ENCODE peak calls at places on chromosomes 11 and 22, in ten cellular contexts. A, I, D, L, S, P, K, W, J and R are unnamed samples.

GRCh38 chr11:3091846-3092602 is 34.8 kb upstream of the CARS1 start:
- DNase-seq in D (peak; percentile 65), L (no peak), P (peak; percentile 74), I (no peak), S (no peak), A (peak; percentile 77), J (peak; percentile 78), W (peak; percentile 59), K (peak; percentile 66), R (peak; percentile 82)

GRCh38 chr11:68313574-68314202 is 1.3 kb downstream of the LRP5 start:
- DNase-seq in S (no peak), P (no peak), I (no peak), L (no peak), J (no peak), D (peak; percentile 49), K (no peak), A (no peak), W (no peak), R (no peak)

GRCh38 chr11:863389-864117 is 20.9 kb downstream of the TSPAN4 start:
- DNase-seq in I (no peak), A (no peak), K (no peak), P (no peak), S (no peak), W (no peak), D (no peak), J (no peak), L (no peak), R (no peak)

GRCh38 chr11:67406969-67407699 is 3.3 kb downstream of the TBC1D10C start:
- DNase-seq in W (no peak), D (peak; percentile 39), I (no peak), P (no peak), S (no peak), J (no peak), K (no peak), L (no peak), A (no peak), R (no peak)

GRCh38 chr11:32176223-32176811 is 85.4 kb downstream of the RCN1 start:
- DNase-seq in L (peak; percentile 79), D (peak; percentile 84), K (peak; percentile 83), S (peak; percentile 10), P (peak; percentile 83), I (peak; percentile 70), J (peak; percentile 90), W (peak; percentile 95), A (peak; percentile 73), R (no peak)

GRCh38 chr11:102468636-102469195 is 16.2 kb upstream of the TMEM123 start:
- DNase-seq in P (no peak), D (no peak), J (no peak), A (no peak), W (no peak), I (no peak), K (no peak), S (no peak), L (no peak), R (no peak)

GRCh38 chr22:27003301-27003700 is 345.9 kb downstream of the MIAT start:
- DNase-seq in L (no peak), A (no peak), W (no peak), D (no peak), S (no peak), I (no peak), J (no peak), P (no peak), K (no peak), R (no peak)

GRCh38 chr11:18046116-18046777 is at the start of gene TPH1:
- DNase-seq in K (peak; percentile 39), P (peak; percentile 74), S (no peak), J (no peak), W (peak; percentile 51), I (no peak), A (peak; percentile 49), L (peak; percentile 37), D (no peak), R (no peak)

GRCh38 chr22:26586556-26587325 is 3.2 kb downstream of the TPST2 start:
- DNase-seq in A (no peak), I (no peak), J (no peak), P (no peak), L (peak; percentile 35), D (no peak), K (no peak), S (no peak), W (no peak), R (no peak)

GRCh38 chr11:134439181-134439580 is 27.1 kb upstream of the B3GAT1 start:
- DNase-seq in K (no peak), D (no peak), P (no peak), S (no peak), J (no peak), L (no peak), W (no peak), A (no peak), I (no peak), R (no peak)

GRCh38 chr22:36136475-36136874 is 24.1 kb downstream of the APOL3 start:
- DNase-seq in P (no peak), I (no peak), A (no peak), W (no peak), L (peak; percentile 86), S (no peak), J (no peak), D (no peak), K (no peak), R (no peak)

DNA sequence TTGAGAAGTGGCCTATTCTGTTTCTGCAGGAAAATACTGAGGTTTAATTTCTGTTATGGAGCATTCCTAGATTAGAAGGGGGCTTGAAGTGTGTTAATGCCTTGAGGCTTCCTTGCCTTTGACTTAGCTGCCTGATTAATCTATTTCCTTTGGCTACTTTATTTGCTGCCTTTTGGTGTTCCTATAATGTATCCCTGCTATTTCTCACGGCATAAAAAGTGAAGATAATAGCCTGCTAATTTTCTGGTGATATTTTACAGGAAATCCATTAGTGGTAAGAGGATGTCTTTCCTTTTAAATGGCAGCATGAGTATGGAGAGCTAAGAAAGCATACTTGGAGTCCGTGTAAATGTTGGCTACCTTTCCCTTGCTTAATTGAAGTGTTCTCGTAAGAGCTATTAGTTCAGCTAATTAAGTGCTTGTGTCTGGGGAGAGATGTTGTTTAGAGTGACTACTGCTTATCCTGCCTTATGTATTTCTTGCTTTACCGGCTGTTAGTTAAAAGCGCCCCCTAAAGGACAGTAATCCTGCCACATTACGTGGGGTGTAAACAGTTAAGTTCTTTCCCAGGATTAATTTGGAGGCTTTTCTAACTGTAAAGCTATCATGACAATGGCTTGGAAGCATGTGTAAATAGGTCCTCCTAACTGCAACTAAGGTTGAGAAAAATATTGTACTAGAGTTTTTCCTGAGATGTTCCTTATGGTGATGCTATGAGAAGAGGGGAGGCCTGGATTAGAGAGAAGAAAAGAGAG is 45.6 kb downstream of the ZNF280B start:
- DNase-seq in I (no peak), W (no peak), P (no peak), K (no peak), A (no peak), J (peak; percentile 3), S (no peak), D (no peak), L (no peak), R (no peak)
- TF ChIP-seq CTCF in I (no peak), W (peak; percentile 24), P (no peak), K (no peak), A (no peak), J (no peak), S (peak; percentile 8), D (peak; percentile 45), L (no peak), R (no peak)

GRCh38 chr11:41328324-41328723 is 131.1 kb downstream of the LRRC4C start:
- DNase-seq in D (no peak), J (no peak), W (no peak), A (no peak), P (no peak), I (no peak), K (no peak), L (no peak), S (no peak), R (no peak)
- TF ChIP-seq CTCF in D (no peak), J (no peak), W (no peak), A (no peak), P (no peak), I (no peak), K (no peak), L (no peak), S (no peak), R (no peak)

DNA sequence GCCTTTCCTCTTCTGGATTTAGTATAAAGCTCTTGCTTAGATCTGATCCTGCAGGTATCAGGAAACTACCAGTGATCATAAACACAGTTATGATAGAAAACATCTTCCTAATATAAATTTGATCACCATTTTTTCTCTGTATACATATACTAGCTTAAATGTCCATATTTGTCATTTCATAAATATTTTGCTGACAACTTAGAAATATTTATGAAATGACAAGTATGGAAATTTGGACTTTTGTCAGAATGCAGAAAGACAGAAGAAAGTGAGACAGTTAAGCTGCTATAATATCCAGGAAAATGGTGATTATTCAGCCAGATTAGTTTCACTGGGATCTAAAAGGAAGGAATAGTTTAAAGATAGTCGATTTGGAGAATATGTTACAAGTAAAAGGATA is 22.8 kb upstream of the TRIM21 start:
- DNase-seq in D (no peak), A (no peak), S (no peak), W (no peak), K (no peak), I (no peak), J (no peak), L (no peak), P (no peak), R (no peak)
- TF ChIP-seq CTCF in D (no peak), A (no peak), S (no peak), W (no peak), K (no peak), I (no peak), J (no peak), L (no peak), P (no peak), R (no peak)

GRCh38 chr22:21003782-21004181 is 1.9 kb upstream of the THAP7 start:
- DNase-seq in I (no peak), L (no peak), P (no peak), S (no peak), K (no peak), W (no peak), J (no peak), A (no peak), D (no peak), R (no peak)
- TF ChIP-seq CTCF in I (no peak), L (no peak), P (no peak), S (no peak), K (no peak), W (no peak), J (no peak), A (no peak), D (no peak), R (no peak)